ENCODE peak calls at places on chromosomes 7 and 10, in six cellular contexts. X is cardiac fibroblast, I is upper lobe of left lung, N is skeletal muscle cell, V is lower leg skin, M is AG04450. O is an unnamed sample.

GRCh38 chr7:15000157-15000556 is 97.6 kb upstream of the DGKB start:
- DNase-seq in X (no peak), I (no peak), N (no peak), V (no peak), M (no peak), O (no peak)

GRCh38 chr10:132497788-132498561 is 39.6 kb upstream of the INPP5A start:
- DNase-seq in X (no peak), I (no peak), N (no peak), V (no peak), M (no peak), O (no peak)

GRCh38 chr10:60384708-60385398 is 4.8 kb downstream of the ANK3 start:
- DNase-seq in X (peak), I (no peak), N (peak), V (no peak), M (peak), O (no peak)

GRCh38 chr10:60796481-60796880 is 18.2 kb downstream of the CDK1 start:
- DNase-seq in X (no peak), I (no peak), N (no peak), V (no peak), M (no peak), O (no peak)

GRCh38 chr10:94320285-94320914 is 42.3 kb downstream of the NOC3L start:
- DNase-seq in X (peak), I (peak), N (no peak), V (peak), M (no peak), O (no peak)

GRCh38 chr7:66522518-66522917 is 106.2 kb upstream of the KCTD7 start:
- DNase-seq in X (no peak), I (peak), N (no peak), V (no peak), M (no peak), O (no peak)

GRCh38 chr7:127253289-127254162 is 785 bp upstream of the GRM8 start:
- DNase-seq in X (peak), I (peak), N (no peak), V (peak), M (no peak), O (peak)

GRCh38 chr7:45574521-45575500 is 643 bp downstream of the ADCY1 start:
- DNase-seq in X (peak), I (no peak), N (no peak), V (no peak), M (no peak), O (no peak)

GRCh38 chr7:158315881-158316280 is 271.7 kb downstream of the PTPRN2 start:
- DNase-seq in X (no peak), I (no peak), N (no peak), V (no peak), M (no peak), O (no peak)

DNA sequence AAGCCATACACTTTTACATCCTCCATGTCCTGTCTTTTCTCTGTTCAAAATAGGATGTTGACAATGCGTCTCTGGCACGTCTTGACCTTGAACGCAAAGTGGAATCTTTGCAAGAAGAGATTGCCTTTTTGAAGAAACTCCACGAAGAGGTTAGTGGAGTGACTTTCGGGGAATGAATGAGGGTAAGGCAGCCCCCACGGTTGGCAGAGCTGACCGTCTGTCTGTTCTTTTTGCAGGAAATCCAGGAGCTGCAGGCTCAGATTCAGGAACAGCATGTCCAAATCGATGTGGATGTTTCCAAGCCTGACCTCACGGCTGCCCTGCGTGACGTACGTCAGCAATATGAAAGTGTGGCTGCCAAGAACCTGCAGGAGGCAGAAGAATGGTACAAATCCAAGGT is 5.5 kb downstream of the VIM start:
- DNase-seq in X (peak), I (no peak), N (no peak), V (no peak), M (no peak), O (no peak)
- H3K4me3 ChIP-seq in X (no peak), I (peak), N (peak), V (no peak), M (peak), O (peak)

DNA sequence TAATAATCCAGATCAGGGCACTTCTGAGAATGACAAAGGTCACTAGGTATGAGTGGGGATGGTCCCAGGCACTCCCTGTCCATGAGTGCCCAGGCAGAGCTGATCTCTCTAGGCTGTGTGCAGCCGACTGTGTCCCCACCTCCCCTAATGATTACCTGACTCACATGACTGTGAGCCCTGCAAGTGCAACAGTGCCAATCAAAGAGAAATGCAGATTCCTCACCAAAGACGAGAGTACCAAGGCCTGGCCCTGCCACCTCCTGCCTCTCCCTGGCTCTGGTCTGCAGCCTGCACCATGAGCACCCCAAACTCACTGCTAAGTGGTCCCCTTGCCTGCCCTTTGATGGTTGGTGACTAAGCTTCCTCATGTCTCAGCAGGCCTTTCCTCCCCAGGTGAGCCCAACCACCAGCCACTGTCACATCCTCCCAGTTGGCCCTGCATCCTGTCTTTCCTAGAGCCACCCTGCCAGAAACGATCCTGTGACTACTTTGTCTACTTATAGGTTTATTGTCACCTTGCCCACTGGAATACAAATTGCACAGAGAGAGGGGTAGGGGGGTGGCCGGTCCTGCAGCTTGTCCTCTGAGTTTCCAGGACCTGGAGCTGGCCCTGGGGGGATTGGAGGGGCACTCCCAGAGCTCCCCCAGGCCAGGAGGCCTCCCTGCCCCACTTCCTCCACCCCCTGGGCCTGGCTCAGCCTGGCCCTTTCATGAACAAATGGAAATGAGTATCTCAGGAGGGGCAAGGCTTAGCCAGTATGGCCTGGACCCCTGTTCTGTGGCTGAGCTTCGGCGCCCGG is 22.4 kb upstream of the GDF10 start:
- DNase-seq in X (no peak), I (no peak), N (no peak), V (peak), M (no peak), O (no peak)
- H3K4me3 ChIP-seq in X (no peak), I (no peak), N (no peak), V (no peak), M (no peak), O (no peak)

DNA sequence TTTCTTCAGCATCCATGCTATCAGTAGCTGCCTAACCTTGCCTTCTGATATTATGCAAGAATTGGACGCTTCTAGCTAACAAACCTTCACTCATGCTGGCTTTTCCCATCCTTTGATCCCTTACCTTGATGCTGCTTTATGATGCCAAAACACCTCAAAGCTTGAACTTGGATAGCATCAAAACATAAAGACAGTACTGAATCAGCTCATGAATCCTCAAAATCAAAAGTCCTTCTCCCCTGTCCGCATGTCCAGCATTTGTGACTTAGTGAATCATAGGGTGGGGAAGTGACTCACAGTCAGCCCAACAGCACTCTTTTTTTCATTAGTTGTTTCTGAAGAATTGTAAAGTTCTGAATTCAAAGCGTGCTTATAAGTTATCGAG is 89.5 kb upstream of the PIK3CG start:
- DNase-seq in X (peak), I (no peak), N (peak), V (no peak), M (no peak), O (no peak)
- H3K4me3 ChIP-seq in X (no peak), I (no peak), N (no peak), V (no peak), M (peak), O (peak)

GRCh38 chr10:78915331-78915626 is 153.5 kb upstream of the ZMIZ1 start:
- DNase-seq in X (no peak), I (no peak), N (no peak), V (no peak), M (no peak), O (no peak)
- H3K4me3 ChIP-seq in X (no peak), I (no peak), N (no peak), V (no peak), M (no peak), O (no peak)

GRCh38 chr7:55019691-55020480 is 1.1 kb downstream of the EGFR start:
- DNase-seq in X (no peak), I (no peak), N (no peak), V (peak), M (no peak), O (no peak)

GRCh38 chr7:55020481-55020871 is 1.7 kb downstream of the EGFR start:
- DNase-seq in X (peak), I (peak), N (peak), V (peak), M (no peak), O (no peak)

GRCh38 chr7:55022618-55022985 is 3.8 kb downstream of the EGFR start:
- DNase-seq in X (no peak), I (no peak), N (no peak), V (no peak), M (no peak), O (no peak)

GRCh38 chr7:55021951-55022617 is 3.3 kb downstream of the EGFR start:
- DNase-seq in X (peak), I (no peak), N (no peak), V (no peak), M (no peak), O (no peak)

DNA sequence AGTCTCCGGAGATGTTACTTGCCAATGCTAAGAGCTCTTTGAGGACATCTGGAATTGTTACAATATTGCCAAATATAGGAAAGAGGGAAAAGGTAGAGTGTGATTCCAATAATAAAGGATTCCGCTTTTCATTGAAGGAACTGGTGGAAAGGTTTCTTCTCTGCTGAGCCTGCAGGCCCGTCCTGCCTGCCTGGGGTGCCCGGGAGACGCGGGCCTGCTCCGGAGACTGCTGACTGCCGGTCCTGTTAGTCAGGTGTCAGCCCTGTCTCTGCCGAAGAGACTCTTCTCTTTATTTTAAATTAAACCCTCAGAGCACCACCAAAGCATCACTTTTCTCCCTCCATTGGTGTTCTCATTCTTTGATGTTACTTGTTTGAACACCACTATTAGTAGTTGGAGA is 2.2 kb downstream of the EGFR start:
- DNase-seq in X (no peak), I (no peak), N (no peak), V (no peak), M (no peak), O (no peak)
- H3K4me3 ChIP-seq in X (no peak), I (peak), N (peak), V (peak), M (peak), O (peak)

DNA sequence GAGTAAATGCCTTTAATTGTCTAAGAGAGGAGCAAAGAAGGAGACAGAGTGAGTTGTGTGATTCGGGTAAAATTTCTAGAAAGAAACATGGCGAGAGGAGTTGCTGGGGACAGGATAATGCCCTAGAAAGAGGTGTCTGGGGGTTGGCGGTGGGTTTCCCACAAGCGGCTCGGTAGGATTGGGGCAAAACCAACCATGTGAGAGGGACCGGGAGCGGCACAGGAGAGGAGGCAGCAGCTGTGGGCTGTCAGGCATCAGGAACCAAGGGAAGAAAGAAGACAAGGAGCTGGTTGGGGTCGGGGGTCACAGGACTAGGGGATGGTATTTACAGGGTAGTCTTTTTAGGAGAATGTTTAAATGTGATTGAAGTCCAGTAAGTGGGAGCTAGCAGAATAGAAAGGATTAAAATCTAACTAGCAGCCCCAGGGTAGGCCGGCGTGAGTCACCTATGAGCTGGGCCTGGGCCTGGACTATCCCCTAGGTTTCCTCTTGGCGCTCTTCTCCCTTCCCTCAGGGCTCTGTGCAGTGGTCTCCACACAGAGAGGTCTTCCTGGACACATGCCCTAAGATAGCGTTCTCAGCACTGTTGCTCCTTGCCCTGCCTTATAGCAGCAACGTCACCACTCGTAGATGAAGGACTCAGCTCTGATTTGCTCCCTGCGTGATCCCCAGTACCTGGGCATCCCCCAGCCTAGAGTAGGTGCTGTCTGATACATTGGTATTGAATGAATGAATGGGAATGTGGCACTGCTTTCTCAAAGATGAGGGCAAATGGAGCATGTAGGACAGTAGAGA is 32.6 kb downstream of the IKZF1 start:
- DNase-seq in X (no peak), I (no peak), N (no peak), V (no peak), M (no peak), O (no peak)
- H3K4me3 ChIP-seq in X (no peak), I (no peak), N (no peak), V (no peak), M (no peak), O (no peak)

GRCh38 chr10:29534590-29534989 is 100.2 kb downstream of the SVIL start:
- DNase-seq in X (no peak), I (no peak), N (no peak), V (no peak), M (no peak), O (no peak)
- H3K4me3 ChIP-seq in X (no peak), I (no peak), N (no peak), V (no peak), M (no peak), O (no peak)

GRCh38 chr7:111363099-111363498 is 199.2 kb downstream of the IMMP2L start:
- DNase-seq in X (peak), I (no peak), N (peak), V (no peak), M (no peak), O (no peak)

GRCh38 chr7:111357691-111358090 is 204.6 kb downstream of the IMMP2L start:
- DNase-seq in X (peak), I (no peak), N (peak), V (no peak), M (no peak), O (no peak)

GRCh38 chr7:111364413-111364812 is 197.9 kb downstream of the IMMP2L start:
- DNase-seq in X (peak), I (no peak), N (peak), V (peak), M (peak), O (no peak)

GRCh38 chr7:111358915-111359314 is 203.4 kb downstream of the IMMP2L start:
- DNase-seq in X (no peak), I (no peak), N (no peak), V (no peak), M (no peak), O (no peak)

DNA sequence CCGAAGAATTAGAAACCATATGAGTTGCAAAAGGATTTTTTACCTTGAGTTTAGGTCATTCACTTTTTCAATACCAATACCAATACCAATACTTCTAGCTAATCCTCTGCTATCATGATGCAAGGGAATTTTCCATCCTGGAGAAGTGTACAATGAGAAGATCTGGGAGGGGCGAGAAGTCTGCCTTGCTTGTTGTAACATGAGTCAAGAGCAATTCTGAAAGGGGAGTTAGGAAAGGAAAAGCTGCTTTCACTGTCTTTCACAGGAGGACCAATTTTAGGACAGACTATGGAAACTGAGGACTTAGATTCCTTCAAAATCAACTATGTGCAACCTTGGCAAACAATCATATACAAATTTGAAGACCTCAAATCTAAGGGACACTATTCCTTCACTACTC is 199.6 kb downstream of the IMMP2L start:
- DNase-seq in X (peak), I (no peak), N (peak), V (no peak), M (no peak), O (no peak)
- H3K4me3 ChIP-seq in X (no peak), I (no peak), N (no peak), V (no peak), M (no peak), O (no peak)

DNA sequence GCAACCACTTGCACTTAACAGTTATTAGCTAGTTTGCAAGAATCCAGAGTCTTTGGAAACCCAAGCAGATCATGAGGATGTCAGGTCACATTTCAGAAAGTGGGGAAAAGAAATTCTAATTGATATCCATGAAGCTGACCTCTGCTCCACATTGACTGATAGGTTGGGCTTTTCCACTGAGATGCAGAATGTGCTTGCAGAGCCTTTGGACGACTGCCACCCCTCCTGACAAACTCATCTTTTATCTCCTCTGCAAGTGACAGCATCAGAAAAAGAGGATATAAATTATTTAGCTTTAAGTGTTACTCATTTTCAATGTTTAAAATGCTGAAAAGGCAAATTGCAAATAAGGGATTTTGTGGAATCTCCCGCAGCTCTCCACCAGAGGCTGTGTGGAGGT is 75.3 kb downstream of the C10orf90 start:
- DNase-seq in X (no peak), I (no peak), N (no peak), V (no peak), M (no peak), O (no peak)
- H3K4me3 ChIP-seq in X (no peak), I (no peak), N (no peak), V (no peak), M (no peak), O (no peak)

GRCh38 chr10:70319824-70320223 is 36.0 kb upstream of the NPFFR1 start:
- DNase-seq in X (no peak), I (no peak), N (no peak), V (no peak), M (no peak), O (no peak)

GRCh38 chr10:70319183-70319582 is 35.4 kb upstream of the NPFFR1 start:
- DNase-seq in X (no peak), I (no peak), N (no peak), V (no peak), M (no peak), O (no peak)

GRCh38 chr10:70315815-70316214 is 32.0 kb upstream of the NPFFR1 start:
- DNase-seq in X (no peak), I (no peak), N (no peak), V (no peak), M (no peak), O (no peak)

GRCh38 chr10:70317272-70317942 is 33.6 kb upstream of the NPFFR1 start:
- DNase-seq in X (no peak), I (no peak), N (no peak), V (no peak), M (no peak), O (no peak)

GRCh38 chr10:70317943-70318318 is 34.1 kb upstream of the NPFFR1 start:
- DNase-seq in X (no peak), I (no peak), N (no peak), V (no peak), M (no peak), O (no peak)
- H3K4me3 ChIP-seq in X (no peak), I (no peak), N (no peak), V (no peak), M (no peak), O (no peak)